ENCODE peak calls at places on chromosomes 12 and 14, in eight cellular contexts. X is foreskin fibroblast; M is PC-9; Z is CD8-positive, alpha-beta T cell; A is suprapubic skin; L is testis; B is H1; P is RWPE2. S is an unnamed sample.

GRCh38 chr12:14618990-14619389 is 51.3 kb upstream of the PLBD1 start:
- DNase-seq in X (no peak), M (no peak), Z (no peak), P (no peak), A (no peak), L (peak; percentile 41), B (no peak), S (no peak)

GRCh38 chr12:108129017-108129812 is at the start of gene WSCD2:
- DNase-seq in Z (no peak), X (no peak), M (peak; percentile 8), A (no peak), B (peak; percentile 67), P (no peak), L (peak; percentile 66), S (peak; percentile 85)

GRCh38 chr14:88503754-88504406 is 50.9 kb downstream of the PTPN21 start:
- DNase-seq in B (no peak), L (no peak), A (no peak), P (no peak), X (no peak), Z (no peak), M (no peak), S (no peak)

GRCh38 chr14:51176819-51177218 is 63.2 kb upstream of the TMX1 start:
- DNase-seq in L (no peak), X (no peak), A (no peak), M (no peak), B (no peak), Z (no peak), P (no peak), S (no peak)

GRCh38 chr12:1832801-1833595 is 12.6 kb downstream of the LRTM2 start:
- DNase-seq in Z (no peak), B (no peak), P (peak; percentile 30), X (no peak), A (no peak), L (no peak), M (no peak), S (no peak)

GRCh38 chr14:70086685-70087379 is 101.9 kb downstream of the SLC8A3 start:
- DNase-seq in M (peak; percentile 14), Z (no peak), A (no peak), L (peak; percentile 58), P (no peak), B (no peak), X (peak; percentile 21), S (peak; percentile 21)

GRCh38 chr12:49618576-49618975 is 4.8 kb upstream of the PRPF40B start:
- DNase-seq in A (no peak), X (no peak), P (no peak), M (no peak), B (no peak), L (no peak), Z (no peak), S (no peak)

GRCh38 chr12:94898388-94898787 is 105.1 kb downstream of the NDUFA12 start:
- DNase-seq in L (no peak), A (no peak), Z (no peak), X (no peak), M (no peak), B (no peak), P (no peak), S (no peak)

GRCh38 chr12:109612975-109613502 is 39.4 kb downstream of the MVK start:
- DNase-seq in B (no peak), P (no peak), L (no peak), X (no peak), M (no peak), A (no peak), Z (no peak), S (no peak)

DNA sequence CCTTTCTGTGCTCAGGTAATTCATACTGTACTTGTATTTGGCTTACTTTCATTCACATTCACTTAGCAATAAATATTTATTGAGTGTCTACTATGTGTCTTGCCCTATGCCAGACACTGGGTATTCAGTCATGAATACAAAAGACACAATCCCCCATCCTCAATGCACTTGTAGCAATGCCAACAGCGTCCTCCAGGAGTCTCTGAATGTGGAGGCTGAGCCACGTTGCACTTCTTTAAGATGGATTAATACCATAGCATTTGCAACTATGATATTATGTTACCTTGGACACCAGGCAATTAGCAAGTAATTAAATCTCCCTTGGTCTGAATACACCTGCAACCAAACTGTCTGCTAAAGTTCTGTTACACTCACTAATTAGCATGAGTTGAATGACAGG is 58.8 kb downstream of the OTX2 start:
- DNase-seq in B (no peak), L (no peak), P (no peak), X (no peak), Z (no peak), M (no peak), A (no peak), S (no peak)
- TF ChIP-seq CTCF in B (peak; percentile 62), L (no peak), P (no peak), X (no peak), Z (no peak), M (no peak), A (no peak), S (no peak)

GRCh38 chr14:72942934-72943333 is 16.7 kb downstream of the DCAF4 start:
- DNase-seq in B (no peak), L (no peak), M (no peak), P (no peak), A (no peak), Z (no peak), X (no peak), S (no peak)
- TF ChIP-seq CTCF in B (peak; percentile 54), L (no peak), M (no peak), P (no peak), A (no peak), Z (no peak), X (no peak), S (no peak)

GRCh38 chr14:58108717-58109116 is 43.3 kb downstream of the ARMH4 start:
- DNase-seq in Z (no peak), B (no peak), P (no peak), A (no peak), L (no peak), M (no peak), X (no peak), S (no peak)

GRCh38 chr14:58109761-58110160 is 42.3 kb downstream of the ARMH4 start:
- DNase-seq in Z (no peak), X (no peak), M (no peak), P (no peak), A (no peak), B (no peak), L (no peak), S (no peak)

GRCh38 chr14:58106446-58106845 is 45.6 kb downstream of the ARMH4 start:
- DNase-seq in P (no peak), L (no peak), X (no peak), A (no peak), Z (no peak), B (no peak), M (no peak), S (no peak)

GRCh38 chr14:58107041-58107440 is 45.0 kb downstream of the ARMH4 start:
- DNase-seq in A (no peak), L (no peak), Z (no peak), P (no peak), M (no peak), X (no peak), B (no peak), S (no peak)

GRCh38 chr14:58107947-58108552 is 44.0 kb downstream of the ARMH4 start:
- DNase-seq in M (peak; percentile 30), P (no peak), Z (no peak), X (peak; percentile 38), A (no peak), B (no peak), L (peak; percentile 64), S (no peak)
- TF ChIP-seq CTCF in M (peak; percentile 84), P (peak; percentile 95), Z (peak; percentile 77), X (peak; percentile 71), A (peak; percentile 42), B (peak; percentile 63), L (peak; percentile 75), S (peak; percentile 78)

DNA sequence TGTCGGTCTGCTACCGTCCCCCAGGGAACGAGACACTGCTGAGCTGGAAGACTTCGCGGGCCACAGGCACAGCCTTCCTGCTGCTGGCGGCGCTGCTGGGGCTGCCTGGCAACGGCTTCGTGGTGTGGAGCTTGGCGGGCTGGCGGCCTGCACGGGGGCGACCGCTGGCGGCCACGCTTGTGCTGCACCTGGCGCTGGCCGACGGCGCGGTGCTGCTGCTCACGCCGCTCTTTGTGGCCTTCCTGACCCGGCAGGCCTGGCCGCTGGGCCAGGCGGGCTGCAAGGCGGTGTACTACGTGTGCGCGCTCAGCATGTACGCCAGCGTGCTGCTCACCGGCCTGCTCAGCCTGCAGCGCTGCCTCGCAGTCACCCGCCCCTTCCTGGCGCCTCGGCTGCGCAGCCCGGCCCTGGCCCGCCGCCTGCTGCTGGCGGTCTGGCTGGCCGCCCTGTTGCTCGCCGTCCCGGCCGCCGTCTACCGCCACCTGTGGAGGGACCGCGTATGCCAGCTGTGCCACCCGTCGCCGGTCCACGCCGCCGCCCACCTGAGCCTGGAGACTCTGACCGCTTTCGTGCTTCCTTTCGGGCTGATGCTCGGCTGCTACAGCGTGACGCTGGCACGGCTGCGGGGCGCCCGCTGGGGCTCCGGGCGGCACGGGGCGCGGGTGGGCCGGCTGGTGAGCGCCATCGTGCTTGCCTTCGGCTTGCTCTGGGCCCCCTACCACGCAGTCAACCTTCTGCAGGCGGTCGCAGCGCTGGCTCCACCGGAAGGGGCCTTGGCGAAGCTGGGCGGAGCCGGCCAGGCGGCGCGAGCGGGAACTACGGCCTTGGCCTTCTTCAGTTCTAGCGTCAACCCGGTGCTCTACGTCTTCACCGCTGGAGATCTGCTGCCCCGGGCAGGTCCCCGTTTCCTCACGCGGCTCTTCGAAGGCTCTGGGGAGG is at the start of gene LTB4R:
- DNase-seq in P (no peak), B (no peak), A (peak; percentile 85), Z (peak; percentile 41), M (no peak), L (peak; percentile 71), X (peak; percentile 75), S (no peak)
- TF ChIP-seq CTCF in P (peak; percentile 34), B (no peak), A (no peak), Z (no peak), M (no peak), L (no peak), X (peak; percentile 16), S (no peak)

DNA sequence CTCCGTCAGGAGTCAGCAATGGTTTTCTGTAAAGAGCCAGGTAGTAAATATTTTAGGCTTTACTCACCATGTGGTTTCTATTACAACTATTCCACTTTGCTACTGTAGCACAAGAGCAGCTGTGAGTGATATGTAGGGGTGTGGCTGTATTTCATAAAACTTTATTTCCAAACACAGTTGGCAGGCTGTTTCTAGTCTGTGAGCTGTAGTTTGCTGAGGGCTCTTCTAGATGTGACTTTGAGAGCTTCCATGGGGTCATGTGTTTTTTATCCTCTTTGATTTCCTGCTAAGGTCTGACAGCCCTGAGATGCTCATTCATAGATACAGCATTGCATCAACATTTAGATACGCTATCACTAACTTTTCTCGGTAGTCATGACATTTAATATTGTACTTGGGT is 231.0 kb upstream of the DCN start:
- DNase-seq in B (no peak), Z (no peak), P (no peak), X (peak; percentile 56), M (peak; percentile 21), A (no peak), L (no peak), S (no peak)
- TF ChIP-seq CTCF in B (no peak), Z (no peak), P (no peak), X (no peak), M (no peak), A (no peak), L (no peak), S (no peak)

GRCh38 chr12:71029302-71029701 is 108.8 kb upstream of the PTPRR start:
- DNase-seq in A (no peak), M (no peak), P (no peak), Z (no peak), L (no peak), X (no peak), B (no peak), S (no peak)

GRCh38 chr12:71027835-71028234 is 107.3 kb upstream of the PTPRR start:
- DNase-seq in A (no peak), P (no peak), B (no peak), Z (no peak), M (no peak), X (no peak), L (no peak), S (no peak)

GRCh38 chr12:71032933-71033332 is 112.4 kb upstream of the PTPRR start:
- DNase-seq in M (no peak), Z (no peak), L (no peak), B (no peak), A (no peak), P (no peak), X (no peak), S (no peak)
- TF ChIP-seq CTCF in M (no peak), Z (no peak), L (no peak), B (no peak), A (no peak), P (no peak), X (no peak), S (no peak)